ENCODE peak calls at places on chromosomes 13 and 19, in ten cellular contexts. S is activated CD4-positive, CD25-positive, alpha-beta regulatory T cell treated with anti-CD3 and anti-CD28 coated beads, Interleukin-2, amount 50 U/mL, for 16 hours; Z is HT1080; V is fibroblast of the aortic adventitia; I is SW480; L is RWPE2; O is brain pericyte; K is AML-193; X is A549; W is mammary epithelial cell. B is an unnamed sample.

GRCh38 chr13:103222683-103223082 is 156.5 kb upstream of the SLC10A2 start:
- DNase-seq in X (no peak), L (no peak), I (no peak), V (no peak), S (no peak), K (no peak), O (no peak), Z (no peak), W (peak), B (no peak)

GRCh38 chr13:100396771-100397170 is 191.8 kb downstream of the GGACT start:
- DNase-seq in I (no peak), K (no peak), L (no peak), X (no peak), Z (no peak), S (no peak), V (no peak), W (no peak), O (no peak), B (no peak)

GRCh38 chr13:113209880-113210421 is 538 bp downstream of the CUL4A start:
- DNase-seq in V (peak), W (peak), Z (peak), S (peak), L (peak), K (peak), O (no peak), I (peak), X (no peak), B (peak)

GRCh38 chr13:111503905-111504695 is 183.7 kb downstream of the TEX29 start:
- DNase-seq in W (no peak), L (no peak), S (no peak), I (no peak), Z (no peak), O (no peak), V (no peak), K (no peak), X (no peak), B (no peak)

GRCh38 chr13:51645154-51645650 is 60.9 kb downstream of the WDFY2 start:
- DNase-seq in O (no peak), L (no peak), S (peak), V (peak), X (no peak), I (no peak), K (peak), Z (peak), W (peak), B (no peak)

GRCh38 chr13:59877933-59878332 is 285.8 kb downstream of the DIAPH3 start:
- DNase-seq in O (no peak), L (no peak), Z (no peak), K (no peak), X (no peak), W (peak), S (no peak), V (peak), I (no peak), B (no peak)

GRCh38 chr19:2235396-2236284 is 489 bp downstream of the PLEKHJ1 start:
- DNase-seq in L (no peak), I (peak), O (no peak), Z (no peak), K (no peak), W (no peak), S (no peak), V (no peak), X (no peak), B (peak)

GRCh38 chr13:106464076-106464475 is 71.4 kb downstream of the EFNB2 start:
- DNase-seq in V (no peak), L (no peak), Z (peak), X (no peak), O (no peak), I (no peak), S (no peak), W (peak), K (peak), B (no peak)

GRCh38 chr13:100129605-100130004 is 40.7 kb downstream of the PCCA start:
- DNase-seq in W (no peak), X (no peak), O (no peak), V (no peak), Z (no peak), K (peak), L (no peak), S (no peak), I (no peak), B (peak)

GRCh38 chr19:29942404-29943261 is 594 bp downstream of the URI1 start:
- DNase-seq in X (peak), S (peak), O (no peak), I (peak), K (peak), W (peak), L (no peak), V (peak), Z (peak), B (peak)

GRCh38 chr13:110187501-110188161 is 119.3 kb downstream of the COL4A1 start:
- DNase-seq in K (no peak), I (no peak), Z (peak), V (peak), L (no peak), S (no peak), W (peak), O (peak), X (no peak), B (no peak)

GRCh38 chr19:6047741-6048231 is 62.5 kb downstream of the RFX2 start:
- DNase-seq in S (no peak), L (no peak), K (peak), I (peak), W (no peak), V (peak), O (no peak), Z (peak), X (no peak), B (peak)

GRCh38 chr13:45474584-45475454 is 10.1 kb downstream of the COG3 start:
- DNase-seq in I (no peak), Z (no peak), K (no peak), V (no peak), O (no peak), S (no peak), W (no peak), L (no peak), X (no peak), B (no peak)

GRCh38 chr19:18063463-18063862 is 23.3 kb downstream of the IL12RB1 start:
- DNase-seq in K (no peak), X (no peak), S (no peak), W (peak), Z (peak), O (no peak), I (no peak), L (no peak), V (no peak), B (no peak)

GRCh38 chr13:23447927-23448326 is 14.4 kb upstream of the SACS start:
- DNase-seq in L (no peak), X (no peak), Z (no peak), S (no peak), V (peak), O (no peak), W (no peak), I (no peak), K (no peak), B (no peak)

GRCh38 chr13:44884076-44884729 is 105.1 kb downstream of the NUFIP1 start:
- DNase-seq in L (no peak), W (peak), O (no peak), S (no peak), X (no peak), K (no peak), I (no peak), V (peak), Z (peak), B (no peak)

GRCh38 chr19:51547397-51548212 is 16.1 kb upstream of the SIGLEC6 start:
- DNase-seq in O (no peak), V (peak), Z (no peak), W (no peak), L (no peak), S (no peak), I (no peak), X (no peak), K (no peak), B (no peak)

GRCh38 chr19:42251572-42251990 is 3.3 kb downstream of the ERF start:
- DNase-seq in X (no peak), K (no peak), V (no peak), I (no peak), Z (no peak), L (no peak), O (no peak), W (no peak), S (no peak), B (no peak)

GRCh38 chr19:42028304-42029216 is 34.5 kb upstream of the ATP1A3 start:
- DNase-seq in I (no peak), X (no peak), V (no peak), K (no peak), W (no peak), S (no peak), O (no peak), L (no peak), Z (peak), B (no peak)

GRCh38 chr13:28744091-28744536 is 25.3 kb upstream of the SLC46A3 start:
- DNase-seq in S (no peak), W (no peak), V (peak), K (no peak), O (no peak), Z (peak), I (no peak), L (no peak), X (no peak), B (no peak)

GRCh38 chr13:24168980-24169379 is 8.5 kb downstream of the SPATA13 start:
- DNase-seq in I (no peak), S (no peak), X (no peak), W (no peak), V (peak), Z (no peak), O (no peak), L (no peak), K (no peak), B (no peak)

GRCh38 chr19:8663920-8664670 is 33.7 kb downstream of the NFILZ start:
- DNase-seq in X (no peak), K (no peak), L (no peak), I (no peak), S (no peak), Z (no peak), V (no peak), W (no peak), O (no peak), B (peak)

GRCh38 chr13:31814523-31814922 is 75.2 kb downstream of the RXFP2 start:
- DNase-seq in L (no peak), Z (no peak), X (no peak), W (no peak), O (no peak), V (no peak), S (no peak), I (no peak), K (no peak), B (no peak)